ENCODE peak calls at places on chromosomes 5 and 9, in four cellular contexts. G, U, H and K are unnamed samples.

GRCh38 chr5:129917224-129917623 is 13.0 kb downstream of the CHSY3 start:
- DNase-seq in U (no peak), H (no peak), G (no peak), K (no peak)

GRCh38 chr5:174608631-174609097 is 115.7 kb upstream of the MSX2 start:
- DNase-seq in H (peak), U (no peak), G (no peak), K (no peak)

GRCh38 chr5:152688561-152689274 is 283.6 kb upstream of the NMUR2 start:
- DNase-seq in H (no peak), G (no peak), U (no peak), K (no peak)

GRCh38 chr9:130118841-130119520 is 53.2 kb upstream of the NCS1 start:
- DNase-seq in U (no peak), G (no peak), H (peak), K (no peak)

GRCh38 chr5:63145167-63145566 is 566.5 kb downstream of the LRRC70 start:
- DNase-seq in G (no peak), H (no peak), U (no peak), K (no peak)

GRCh38 chr9:131503626-131504465 is 1.1 kb downstream of the POMT1 start:
- DNase-seq in U (no peak), G (peak), H (peak), K (peak)

GRCh38 chr5:10469253-10470030 is 27.8 kb downstream of the ROPN1L start:
- DNase-seq in H (no peak), G (no peak), U (no peak), K (no peak)

GRCh38 chr9:118455259-118455658 is 751.1 kb downstream of the TLR4 start:
- DNase-seq in G (no peak), U (no peak), H (no peak), K (no peak)

GRCh38 chr5:122145906-122146305 is 16.6 kb downstream of the ZNF474 start:
- DNase-seq in G (no peak), H (no peak), U (no peak), K (no peak)

GRCh38 chr9:114691046-114691955 is 9.3 kb upstream of the TEX48 start:
- DNase-seq in G (no peak), U (peak), H (no peak), K (no peak)

GRCh38 chr9:14209399-14209990 is 104.4 kb downstream of the NFIB start:
- DNase-seq in U (no peak), H (peak), G (no peak), K (no peak)

GRCh38 chr5:131384616-131385214 is 120.9 kb downstream of the CDC42SE2 start:
- DNase-seq in U (no peak), G (no peak), H (no peak), K (no peak)

GRCh38 chr5:131381011-131381410 is 117.2 kb downstream of the CDC42SE2 start:
- DNase-seq in H (no peak), G (no peak), U (no peak), K (no peak)

GRCh38 chr5:131381792-131382191 is 117.9 kb downstream of the CDC42SE2 start:
- DNase-seq in G (no peak), U (peak), H (no peak), K (no peak)

GRCh38 chr5:131384181-131384580 is 120.3 kb downstream of the CDC42SE2 start:
- DNase-seq in H (no peak), U (no peak), G (no peak), K (no peak)

GRCh38 chr5:131382407-131383395 is 118.8 kb downstream of the CDC42SE2 start:
- DNase-seq in G (peak), H (peak), U (peak), K (peak)
- TF ChIP-seq NFIC in G (no peak), H (no peak), U (no peak), K (no peak)

GRCh38 chr9:107548298-107549142 is 59.0 kb upstream of the KLF4 start:
- DNase-seq in U (no peak), G (no peak), H (no peak), K (peak)
- TF ChIP-seq NFIC in U (no peak), G (no peak), H (peak), K (no peak)

DNA sequence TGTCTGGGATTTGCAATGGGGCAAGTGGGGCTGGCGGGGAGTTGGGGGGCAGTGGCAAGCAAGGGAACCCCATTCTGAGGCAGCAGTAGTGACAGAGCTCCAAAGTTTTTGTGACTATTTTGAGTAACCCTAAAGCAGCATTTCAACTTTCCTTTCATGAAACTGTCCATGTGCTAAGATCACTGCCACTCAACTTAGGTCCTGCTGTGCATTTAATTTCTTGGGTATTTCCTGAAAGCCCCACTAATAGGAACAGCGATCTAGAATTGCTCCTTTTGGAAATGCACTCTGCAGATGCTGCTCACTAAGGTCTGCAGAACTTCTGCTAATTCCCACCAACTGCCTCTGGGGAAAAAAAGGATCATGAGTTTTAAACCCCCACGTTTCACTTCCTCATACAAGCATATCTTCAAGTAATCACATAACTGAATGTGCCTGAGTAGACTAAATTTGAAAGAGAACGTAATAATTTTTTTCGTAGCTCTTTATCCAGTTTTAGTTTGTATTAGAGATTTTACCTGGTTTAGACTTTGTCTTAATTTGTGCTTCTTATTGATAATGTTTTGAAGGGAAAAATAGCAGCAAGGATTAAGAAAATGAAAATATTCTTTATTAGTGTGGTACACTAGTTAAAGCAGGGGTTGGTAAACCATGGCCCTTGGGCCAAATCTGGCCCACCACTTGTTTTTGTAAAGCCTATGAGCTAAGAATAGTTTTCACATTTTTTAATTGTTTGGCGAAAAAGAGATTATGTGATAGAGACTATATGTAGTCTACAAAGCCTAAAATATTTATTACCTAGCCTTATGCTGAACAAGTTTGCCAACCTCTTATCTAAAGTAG is 56.9 kb downstream of the KCNN2 start:
- DNase-seq in G (no peak), U (peak), H (no peak), K (no peak)
- TF ChIP-seq NFIC in G (no peak), U (peak), H (no peak), K (no peak)

GRCh38 chr9:110936719-110937452 is 101.4 kb downstream of the LPAR1 start:
- DNase-seq in G (no peak), H (no peak), U (no peak), K (no peak)
- TF ChIP-seq NFIC in G (no peak), H (no peak), U (no peak), K (no peak)

GRCh38 chr5:79742549-79743136 is 53.0 kb downstream of the CMYA5 start:
- DNase-seq in U (no peak), H (no peak), G (no peak), K (peak)

DNA sequence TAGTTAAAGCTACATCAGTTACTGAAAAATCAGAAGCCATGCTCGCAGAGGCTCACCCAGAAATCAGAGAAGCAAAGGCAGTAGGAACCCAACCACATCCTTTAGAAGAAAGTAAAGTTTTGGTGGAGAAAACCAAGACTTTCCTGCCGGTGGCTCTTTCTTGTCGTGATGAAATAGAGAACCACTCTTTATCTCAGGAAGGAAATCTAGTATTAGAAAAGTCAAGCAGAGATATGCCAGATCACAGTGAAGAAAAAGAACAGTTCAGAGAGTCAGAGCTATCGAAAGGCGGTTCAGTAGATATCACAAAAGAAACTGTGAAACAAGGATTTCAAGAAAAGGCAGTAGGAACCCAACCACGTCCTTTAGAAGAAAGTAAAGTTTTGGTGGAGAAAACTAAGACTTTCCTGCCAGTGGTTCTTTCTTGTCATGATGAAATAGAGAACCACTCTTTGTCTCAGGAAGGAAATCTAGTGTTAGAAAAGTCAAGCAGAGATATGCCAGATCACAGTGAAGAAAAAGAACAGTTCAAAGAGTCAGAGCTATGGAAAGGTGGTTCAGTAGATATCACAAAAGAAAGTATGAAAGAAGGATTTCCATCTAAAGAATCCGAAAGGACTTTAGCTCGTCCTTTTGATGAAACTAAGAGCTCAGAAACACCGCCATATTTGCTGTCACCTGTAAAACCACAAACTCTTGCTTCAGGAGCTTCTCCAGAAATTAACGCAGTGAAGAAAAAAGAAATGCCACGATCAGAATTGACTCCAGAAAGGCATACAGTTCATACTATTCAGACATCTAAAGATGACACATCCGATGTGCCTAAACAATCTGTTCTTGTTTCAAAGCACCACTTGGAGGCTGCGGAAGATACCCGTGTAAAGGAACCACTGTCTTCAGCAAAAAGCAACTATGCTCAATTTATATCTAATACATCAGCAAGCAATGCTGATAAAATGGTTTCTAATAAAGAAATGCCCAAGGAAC is 47.2 kb downstream of the CMYA5 start:
- DNase-seq in G (no peak), U (no peak), H (no peak), K (no peak)
- TF ChIP-seq NFIC in G (no peak), U (no peak), H (no peak), K (no peak)

DNA sequence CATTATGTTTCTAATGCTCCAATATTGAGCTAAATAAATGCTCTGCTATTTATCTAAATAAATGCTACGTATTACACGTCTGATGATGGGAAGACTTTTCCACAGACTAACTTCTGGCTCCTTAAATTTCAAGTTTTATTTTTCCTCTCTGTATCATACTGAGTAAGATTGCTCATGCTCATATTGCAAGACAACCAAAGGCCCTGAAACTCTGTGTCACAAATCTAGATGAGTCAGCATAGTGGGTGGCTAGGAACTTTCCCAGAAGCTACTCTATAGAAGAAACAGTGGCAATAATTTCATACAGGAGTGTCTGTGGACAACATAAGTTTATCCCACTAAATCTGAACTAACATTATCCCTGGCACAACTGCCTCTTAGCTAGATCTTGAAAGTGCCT is 53.0 kb upstream of the RFX3 start:
- DNase-seq in G (no peak), H (no peak), U (no peak), K (no peak)
- TF ChIP-seq NFIC in G (no peak), H (no peak), U (no peak), K (no peak)

GRCh38 chr5:145791866-145792265 is 43.3 kb downstream of the PRELID2 start:
- DNase-seq in H (no peak), G (no peak), U (no peak), K (no peak)
- TF ChIP-seq NFIC in H (no peak), G (no peak), U (no peak), K (no peak)

GRCh38 chr5:148999741-149000140 is 63.1 kb downstream of the SH3TC2 start:
- DNase-seq in H (no peak), G (no peak), U (no peak), K (no peak)
- TF ChIP-seq NFIC in H (no peak), G (no peak), U (no peak), K (no peak)

GRCh38 chr9:133700861-133701320 is 37.3 kb downstream of the SARDH start:
- DNase-seq in G (no peak), U (no peak), H (no peak), K (no peak)
- TF ChIP-seq NFIC in G (no peak), U (no peak), H (no peak), K (no peak)